ENCODE peak calls at places on chromosomes 2 and 18, in eight cellular contexts. C is activated T-cell treated with anti-CD3 and anti-CD28 coated beads for 1 hour, M is T-helper 2 cell, H is Ammon's horn, D is hippocampal formation, U is fibroblast of lung, J is GM13976, R is stromal cell of bone marrow. F is an unnamed sample.

GRCh38 chr2:128315122-128315828 is 3.4 kb downstream of the HS6ST1 start:
- DNase-seq in C (no peak), M (no peak), H (peak), D (no peak), U (no peak), J (peak), R (no peak), F (no peak)

GRCh38 chr2:39741871-39742270 is 37.2 kb downstream of the THUMPD2 start:
- DNase-seq in C (no peak), M (no peak), H (no peak), D (no peak), U (no peak), J (no peak), R (no peak), F (no peak)

GRCh38 chr2:205695460-205695979 is 13.2 kb downstream of the NRP2 start:
- DNase-seq in C (no peak), M (no peak), H (no peak), D (no peak), U (peak), J (no peak), R (peak), F (no peak)

GRCh38 chr2:35035883-35036282 is 1319.7 kb upstream of the CRIM1 start:
- DNase-seq in C (no peak), M (no peak), H (no peak), D (no peak), U (no peak), J (no peak), R (no peak), F (peak)

GRCh38 chr2:203548887-203549286 is 13.8 kb upstream of the RAPH1 start:
- DNase-seq in C (no peak), M (no peak), H (no peak), D (no peak), U (no peak), J (no peak), R (no peak), F (no peak)

GRCh38 chr2:112821142-112821541 is 15.4 kb downstream of the IL1B start:
- DNase-seq in C (no peak), M (peak), H (no peak), D (no peak), U (peak), J (peak), R (no peak), F (no peak)

GRCh38 chr2:120949027-120949956 is 213.6 kb downstream of the GLI2 start:
- DNase-seq in C (no peak), M (no peak), H (no peak), D (no peak), U (no peak), J (no peak), R (no peak), F (no peak)

GRCh38 chr2:164597988-164598387 is 23.3 kb downstream of the GRB14 start:
- DNase-seq in C (no peak), M (no peak), H (no peak), D (no peak), U (no peak), J (no peak), R (no peak), F (no peak)

GRCh38 chr2:46390036-46390435 is 89.3 kb upstream of the TMEM247 start:
- DNase-seq in C (no peak), M (no peak), H (no peak), D (no peak), U (no peak), J (no peak), R (no peak), F (no peak)

GRCh38 chr2:67790622-67791021 is 272.2 kb downstream of the C1D start:
- DNase-seq in C (no peak), M (no peak), H (no peak), D (no peak), U (peak), J (no peak), R (peak), F (no peak)

GRCh38 chr2:224360801-224361251 is 41.1 kb downstream of the FAM124B start:
- DNase-seq in C (no peak), M (no peak), H (no peak), D (no peak), U (peak), J (no peak), R (peak), F (no peak)

GRCh38 chr2:158034198-158034831 is 67.4 kb upstream of the UPP2 start:
- DNase-seq in C (no peak), M (peak), H (peak), D (peak), U (peak), J (peak), R (peak), F (no peak)

GRCh38 chr2:128441341-128442052 is 122.8 kb upstream of the HS6ST1 start:
- DNase-seq in C (no peak), M (no peak), H (no peak), D (no peak), U (no peak), J (no peak), R (no peak), F (no peak)

GRCh38 chr2:127081826-127082633 is 24.9 kb downstream of the BIN1 start:
- DNase-seq in C (peak), M (peak), H (peak), D (peak), U (no peak), J (peak), R (no peak), F (no peak)

GRCh38 chr18:12783524-12783923 is 80.7 kb downstream of the PSMG2 start:
- DNase-seq in C (no peak), M (no peak), H (no peak), D (no peak), U (no peak), J (no peak), R (no peak), F (no peak)

GRCh38 chr2:39435254-39435653 is 1.8 kb downstream of the MAP4K3 start:
- DNase-seq in C (no peak), M (no peak), H (peak), D (no peak), U (peak), J (no peak), R (no peak), F (no peak)

GRCh38 chr2:176056411-176056810 is 27.4 kb downstream of the EVX2 start:
- DNase-seq in C (no peak), M (no peak), H (no peak), D (no peak), U (no peak), J (no peak), R (no peak), F (no peak)

GRCh38 chr2:17543848-17544645 is 3.6 kb downstream of the VSNL1 start:
- DNase-seq in C (no peak), M (no peak), H (no peak), D (no peak), U (peak), J (no peak), R (no peak), F (peak)

GRCh38 chr18:44602845-44603244 is 77.8 kb upstream of the SETBP1 start:
- DNase-seq in C (no peak), M (no peak), H (no peak), D (no peak), U (peak), J (no peak), R (no peak), F (no peak)

GRCh38 chr2:153477641-153478288 is 797 bp downstream of the RPRM start:
- DNase-seq in C (no peak), M (no peak), H (no peak), D (no peak), U (no peak), J (peak), R (no peak), F (no peak)

GRCh38 chr2:138201326-138201725 is 237.1 kb downstream of the HNMT start:
- DNase-seq in C (no peak), M (no peak), H (no peak), D (no peak), U (peak), J (no peak), R (no peak), F (no peak)

GRCh38 chr2:189379287-189379630 is 62.0 kb upstream of the WDR75 start:
- DNase-seq in C (no peak), M (no peak), H (no peak), D (no peak), U (peak), J (no peak), R (no peak), F (no peak)

GRCh38 chr2:178873912-178874311 is 66.7 kb upstream of the TTN start:
- DNase-seq in C (no peak), M (no peak), H (no peak), D (no peak), U (no peak), J (no peak), R (no peak), F (no peak)

GRCh38 chr18:10473152-10473551 is 18.7 kb downstream of the APCDD1 start:
- DNase-seq in C (no peak), M (no peak), H (no peak), D (no peak), U (no peak), J (no peak), R (no peak), F (no peak)

GRCh38 chr2:45804990-45805755 is 153.7 kb downstream of the PRKCE start:
- DNase-seq in C (no peak), M (no peak), H (no peak), D (no peak), U (no peak), J (no peak), R (no peak), F (no peak)

GRCh38 chr2:84905181-84906107 is at the start of gene TMSB10:
- DNase-seq in C (peak), M (peak), H (peak), D (peak), U (peak), J (peak), R (peak), F (no peak)

GRCh38 chr2:177783835-177784448 is 288.6 kb downstream of the PDE11A start:
- DNase-seq in C (no peak), M (peak), H (no peak), D (no peak), U (peak), J (no peak), R (peak), F (peak)

GRCh38 chr2:26243643-26244478 is 571 bp downstream of the HADHA start:
- DNase-seq in C (no peak), M (peak), H (no peak), D (no peak), U (peak), J (peak), R (no peak), F (no peak)

GRCh38 chr2:40466332-40466731 is 14.4 kb upstream of the SLC8A1 start:
- DNase-seq in C (no peak), M (no peak), H (no peak), D (no peak), U (no peak), J (no peak), R (no peak), F (no peak)

GRCh38 chr2:27152102-27152795 is 3.4 kb downstream of the TCF23 start:
- DNase-seq in C (no peak), M (no peak), H (no peak), D (no peak), U (no peak), J (no peak), R (no peak), F (no peak)

GRCh38 chr2:94923196-94923595 is 52.0 kb downstream of the TEKT4 start:
- DNase-seq in C (no peak), M (no peak), H (peak), D (peak), U (peak), J (no peak), R (no peak), F (no peak)

F was measured in epithelial cell of prostate.